ENCODE peak calls at places on chromosomes 16 and 17, in six cellular contexts. One of them, this sample, is unnamed.

GRCh38 chr16:47446431-47446830 is 14.4 kb downstream of the ITFG1 start:
- DNase-seq in neural progenitor cell: no peak
- DNase-seq in fibroblast of lung: no peak
- DNase-seq in thyroid gland: no peak
- DNase-seq in left ventricle myocardium inferior: no peak
- DNase-seq in osteoblast: no peak
- DNase-seq in this sample: no peak

GRCh38 chr17:30376621-30377452 is 1.9 kb upstream of the CPD start:
- DNase-seq in osteoblast: peak; percentile 82
- DNase-seq in left ventricle myocardium inferior: peak; percentile 49
- DNase-seq in neural progenitor cell: no peak
- DNase-seq in thyroid gland: peak; percentile 16
- DNase-seq in fibroblast of lung: peak; percentile 75
- DNase-seq in this sample: peak; percentile 75

GRCh38 chr17:75335315-75335714 is 46.1 kb upstream of the SLC25A19 start:
- DNase-seq in left ventricle myocardium inferior: no peak
- DNase-seq in thyroid gland: no peak
- DNase-seq in osteoblast: no peak
- DNase-seq in fibroblast of lung: no peak
- DNase-seq in neural progenitor cell: no peak
- DNase-seq in this sample: no peak

GRCh38 chr16:6857575-6857974 is 475.1 kb upstream of the RBFOX1 start:
- DNase-seq in osteoblast: no peak
- DNase-seq in thyroid gland: no peak
- DNase-seq in fibroblast of lung: no peak
- DNase-seq in neural progenitor cell: no peak
- DNase-seq in left ventricle myocardium inferior: no peak
- DNase-seq in this sample: no peak

GRCh38 chr17:27285501-27285900 is 8.4 kb upstream of the WSB1 start:
- DNase-seq in osteoblast: no peak
- DNase-seq in neural progenitor cell: no peak
- DNase-seq in fibroblast of lung: no peak
- DNase-seq in left ventricle myocardium inferior: no peak
- DNase-seq in thyroid gland: no peak
- DNase-seq in this sample: no peak

GRCh38 chr16:10609410-10609774 is 29.0 kb upstream of the EMP2 start:
- DNase-seq in left ventricle myocardium inferior: no peak
- DNase-seq in osteoblast: peak; percentile 92
- DNase-seq in fibroblast of lung: peak; percentile 94
- DNase-seq in neural progenitor cell: no peak
- DNase-seq in thyroid gland: no peak
- DNase-seq in this sample: no peak

GRCh38 chr17:81030726-81031570 is 4.0 kb upstream of the BAIAP2 start:
- DNase-seq in thyroid gland: no peak
- DNase-seq in left ventricle myocardium inferior: no peak
- DNase-seq in neural progenitor cell: no peak
- DNase-seq in osteoblast: peak; percentile 81
- DNase-seq in fibroblast of lung: no peak
- DNase-seq in this sample: peak; percentile 87

GRCh38 chr17:13736915-13737314 is 135.2 kb upstream of the HS3ST3A1 start:
- DNase-seq in osteoblast: peak; percentile 58
- DNase-seq in fibroblast of lung: peak; percentile 88
- DNase-seq in thyroid gland: no peak
- DNase-seq in neural progenitor cell: no peak
- DNase-seq in left ventricle myocardium inferior: no peak
- DNase-seq in this sample: no peak

GRCh38 chr16:2469399-2470233 is 1.5 kb upstream of the NTN3 start:
- DNase-seq in left ventricle myocardium inferior: no peak
- DNase-seq in thyroid gland: no peak
- DNase-seq in neural progenitor cell: no peak
- DNase-seq in osteoblast: peak; percentile 95
- DNase-seq in fibroblast of lung: no peak
- DNase-seq in this sample: no peak

GRCh38 chr16:84334482-84334881 is 33.9 kb upstream of the ATP2C2 start:
- DNase-seq in left ventricle myocardium inferior: no peak
- DNase-seq in fibroblast of lung: no peak
- DNase-seq in thyroid gland: no peak
- DNase-seq in osteoblast: no peak
- DNase-seq in neural progenitor cell: no peak
- DNase-seq in this sample: no peak

GRCh38 chr17:35135322-35135721 is 6.8 kb downstream of the NLE1 start:
- DNase-seq in osteoblast: peak; percentile 48
- DNase-seq in fibroblast of lung: no peak
- DNase-seq in thyroid gland: no peak
- DNase-seq in left ventricle myocardium inferior: no peak
- DNase-seq in neural progenitor cell: no peak
- DNase-seq in this sample: no peak

GRCh38 chr17:36544049-36544319 is 735 bp upstream of the GGNBP2 start:
- DNase-seq in osteoblast: peak; percentile 82
- DNase-seq in thyroid gland: peak; percentile 48
- DNase-seq in fibroblast of lung: peak; percentile 55
- DNase-seq in left ventricle myocardium inferior: peak; percentile 35
- DNase-seq in neural progenitor cell: peak; percentile 50
- DNase-seq in this sample: no peak

GRCh38 chr16:342455-343213 is 9.9 kb downstream of the AXIN1 start:
- DNase-seq in thyroid gland: no peak
- DNase-seq in osteoblast: no peak
- DNase-seq in left ventricle myocardium inferior: no peak
- DNase-seq in fibroblast of lung: no peak
- DNase-seq in neural progenitor cell: peak; percentile 1
- DNase-seq in this sample: no peak

GRCh38 chr17:33982872-33983271 is 272.2 kb upstream of the CCL2 start:
- DNase-seq in osteoblast: no peak
- DNase-seq in neural progenitor cell: no peak
- DNase-seq in thyroid gland: no peak
- DNase-seq in fibroblast of lung: no peak
- DNase-seq in left ventricle myocardium inferior: no peak
- DNase-seq in this sample: no peak

DNA sequence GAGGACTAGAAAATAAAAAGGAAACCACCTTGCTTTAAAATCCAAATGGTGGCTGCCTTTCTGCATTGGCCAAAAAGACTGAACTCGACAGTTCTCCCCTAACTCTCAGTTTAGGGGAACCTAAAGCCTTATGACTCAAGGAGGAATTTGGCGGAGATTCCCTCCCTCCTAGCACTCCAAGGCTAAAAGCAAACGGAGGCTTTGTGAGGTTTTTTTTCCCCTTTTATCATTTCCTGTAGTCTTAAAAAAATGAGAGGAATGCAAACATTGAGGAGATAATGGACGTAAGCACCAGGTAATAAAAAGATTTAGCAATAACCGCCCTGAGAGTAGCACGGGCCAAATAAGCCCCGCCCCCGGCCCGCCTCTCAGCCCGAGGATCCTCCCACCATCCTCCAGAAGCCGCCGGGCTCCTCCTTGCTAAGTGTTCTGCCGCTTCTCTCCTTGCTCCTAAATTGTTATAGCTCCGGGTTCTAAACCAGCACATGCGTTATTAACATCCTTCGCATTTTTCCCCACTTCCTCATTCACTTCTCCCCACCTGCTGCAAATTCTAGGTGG is 5.8 kb upstream of the KIFC3 start:
- DNase-seq in neural progenitor cell: peak; percentile 79
- DNase-seq in left ventricle myocardium inferior: peak; percentile 82
- DNase-seq in fibroblast of lung: peak; percentile 91
- DNase-seq in thyroid gland: peak; percentile 91
- DNase-seq in osteoblast: peak; percentile 96
- DNase-seq in this sample: peak; percentile 90
- H3K27ac ChIP-seq in neural progenitor cell: no peak overlapping the region
- H3K27ac ChIP-seq in left ventricle myocardium inferior: no peak overlapping the region
- H3K27ac ChIP-seq in fibroblast of lung: no peak overlapping the region
- H3K27ac ChIP-seq in thyroid gland: peak overlapping the region; percentile 98
- H3K27ac ChIP-seq in osteoblast: peak overlapping the region; percentile 29
- H3K27ac ChIP-seq in this sample: peak overlapping the region; percentile 40

DNA sequence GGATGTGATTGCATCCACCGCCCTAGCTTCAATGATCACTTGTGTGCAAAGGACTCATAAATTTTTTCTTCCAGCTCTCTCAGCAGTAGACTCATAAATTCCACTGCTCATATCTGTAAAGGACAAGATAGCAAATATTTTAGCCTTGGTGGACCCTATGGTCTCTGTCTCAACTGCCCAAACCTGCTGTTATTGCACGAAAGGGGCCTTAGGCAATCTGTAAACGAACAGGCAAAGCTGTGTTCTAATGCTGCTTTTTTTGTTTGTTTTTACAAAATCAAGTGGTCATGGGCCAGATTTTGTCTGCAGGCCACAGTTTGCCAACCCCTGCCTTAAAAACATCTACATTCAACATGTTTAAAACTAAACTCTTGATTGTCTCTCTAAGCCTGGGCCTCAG is 34.1 kb downstream of the FAM20A start:
- DNase-seq in thyroid gland: no peak
- DNase-seq in osteoblast: no peak
- DNase-seq in left ventricle myocardium inferior: no peak
- DNase-seq in neural progenitor cell: no peak
- DNase-seq in fibroblast of lung: no peak
- DNase-seq in this sample: no peak
- H3K27ac ChIP-seq in thyroid gland: no peak overlapping the region
- H3K27ac ChIP-seq in osteoblast: no peak overlapping the region
- H3K27ac ChIP-seq in left ventricle myocardium inferior: no peak overlapping the region
- H3K27ac ChIP-seq in neural progenitor cell: no peak overlapping the region
- H3K27ac ChIP-seq in fibroblast of lung: no peak overlapping the region
- H3K27ac ChIP-seq in this sample: no peak overlapping the region

DNA sequence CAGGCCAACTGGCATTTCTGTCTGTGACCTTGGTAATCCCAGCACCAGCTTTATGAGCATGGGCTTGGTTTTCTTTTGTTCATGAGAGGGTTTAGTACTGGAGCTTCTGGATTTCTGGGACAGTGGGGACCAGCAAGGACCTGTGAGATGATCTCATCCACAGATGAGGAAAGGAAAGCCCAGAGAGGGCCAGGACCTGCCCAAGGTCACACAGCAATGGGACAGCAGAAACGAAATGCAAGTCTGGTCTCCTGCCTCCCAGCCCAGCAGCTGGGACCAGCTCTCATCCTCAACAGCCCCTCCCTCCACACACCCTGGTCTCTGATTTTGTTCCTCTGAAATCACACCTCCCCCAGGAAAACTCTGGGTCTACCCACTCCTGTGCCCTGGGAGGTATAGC is 7.2 kb downstream of the SPPL2C start:
- DNase-seq in thyroid gland: no peak
- DNase-seq in neural progenitor cell: no peak
- DNase-seq in osteoblast: peak; percentile 62
- DNase-seq in left ventricle myocardium inferior: no peak
- DNase-seq in fibroblast of lung: no peak
- DNase-seq in this sample: no peak
- H3K27ac ChIP-seq in thyroid gland: no peak overlapping the region
- H3K27ac ChIP-seq in neural progenitor cell: no peak overlapping the region
- H3K27ac ChIP-seq in osteoblast: no peak overlapping the region
- H3K27ac ChIP-seq in left ventricle myocardium inferior: no peak overlapping the region
- H3K27ac ChIP-seq in fibroblast of lung: no peak overlapping the region
- H3K27ac ChIP-seq in this sample: no peak overlapping the region

DNA sequence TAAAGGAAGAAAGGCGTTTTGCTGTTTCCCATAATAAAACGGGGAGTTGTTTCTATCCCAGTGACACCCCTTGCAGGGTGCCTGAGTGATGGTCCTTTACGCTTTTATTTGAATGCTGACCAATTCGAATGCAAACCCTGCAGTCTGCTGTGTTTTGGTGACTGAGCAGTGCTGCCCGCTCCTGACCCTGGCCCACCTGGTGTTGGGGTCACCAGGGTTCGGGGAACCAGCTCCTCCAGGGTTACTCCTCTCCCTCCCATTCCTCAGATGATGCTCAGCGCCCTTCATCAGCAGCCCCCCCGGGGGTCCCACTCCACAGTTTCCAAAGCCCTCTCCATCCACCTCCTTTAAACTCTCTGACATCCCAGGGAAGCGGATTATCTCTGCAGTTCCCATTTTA is 6.0 kb downstream of the CA4 start:
- DNase-seq in left ventricle myocardium inferior: no peak
- DNase-seq in neural progenitor cell: no peak
- DNase-seq in fibroblast of lung: no peak
- DNase-seq in thyroid gland: no peak
- DNase-seq in osteoblast: no peak
- DNase-seq in this sample: peak; percentile 58
- H3K27ac ChIP-seq in left ventricle myocardium inferior: peak overlapping the region; percentile 50
- H3K27ac ChIP-seq in neural progenitor cell: no peak overlapping the region
- H3K27ac ChIP-seq in fibroblast of lung: no peak overlapping the region
- H3K27ac ChIP-seq in thyroid gland: no peak overlapping the region
- H3K27ac ChIP-seq in osteoblast: no peak overlapping the region
- H3K27ac ChIP-seq in this sample: no peak overlapping the region

DNA sequence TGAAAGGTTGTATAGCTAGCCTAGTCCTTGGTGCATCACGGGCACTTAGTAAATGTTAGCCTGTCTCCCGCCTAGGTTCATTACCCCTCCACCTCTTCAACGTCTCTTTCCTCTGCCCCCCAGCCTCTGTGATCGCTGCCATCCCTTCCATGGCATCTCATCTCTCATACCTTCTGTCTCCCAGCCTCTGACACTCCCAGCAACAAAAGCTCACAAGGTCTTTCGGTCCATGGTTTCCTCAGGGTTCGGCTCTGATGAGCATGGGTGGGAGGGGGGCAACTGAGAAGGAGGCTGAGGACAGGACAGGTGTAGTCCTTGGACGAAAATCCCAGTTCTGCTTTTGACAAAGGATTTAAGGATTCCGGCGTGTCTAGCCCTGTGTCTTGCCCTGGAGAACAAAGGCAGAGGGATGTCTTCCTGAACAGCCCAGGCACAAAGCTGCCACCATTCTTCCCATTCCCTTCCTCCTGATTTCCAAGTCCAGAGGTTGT is 16.7 kb downstream of the CCR7 start:
- DNase-seq in neural progenitor cell: no peak
- DNase-seq in osteoblast: no peak
- DNase-seq in fibroblast of lung: no peak
- DNase-seq in thyroid gland: no peak
- DNase-seq in left ventricle myocardium inferior: no peak
- DNase-seq in this sample: no peak
- H3K27ac ChIP-seq in neural progenitor cell: no peak overlapping the region
- H3K27ac ChIP-seq in osteoblast: peak overlapping the region; percentile 100
- H3K27ac ChIP-seq in fibroblast of lung: peak overlapping the region; percentile 100
- H3K27ac ChIP-seq in thyroid gland: peak overlapping the region; percentile 97
- H3K27ac ChIP-seq in left ventricle myocardium inferior: peak overlapping the region; percentile 92
- H3K27ac ChIP-seq in this sample: peak overlapping the region; percentile 69

GRCh38 chr16:57143125-57143965 is 42.5 kb downstream of the PSME3IP1 start:
- DNase-seq in fibroblast of lung: no peak
- DNase-seq in left ventricle myocardium inferior: no peak
- DNase-seq in osteoblast: peak; percentile 81
- DNase-seq in thyroid gland: no peak
- DNase-seq in neural progenitor cell: no peak
- DNase-seq in this sample: no peak
- H3K27ac ChIP-seq in fibroblast of lung: no peak overlapping the region
- H3K27ac ChIP-seq in left ventricle myocardium inferior: peak overlapping the region; percentile 81
- H3K27ac ChIP-seq in osteoblast: no peak overlapping the region
- H3K27ac ChIP-seq in thyroid gland: peak overlapping the region; percentile 33
- H3K27ac ChIP-seq in neural progenitor cell: no peak overlapping the region
- H3K27ac ChIP-seq in this sample: no peak overlapping the region

DNA sequence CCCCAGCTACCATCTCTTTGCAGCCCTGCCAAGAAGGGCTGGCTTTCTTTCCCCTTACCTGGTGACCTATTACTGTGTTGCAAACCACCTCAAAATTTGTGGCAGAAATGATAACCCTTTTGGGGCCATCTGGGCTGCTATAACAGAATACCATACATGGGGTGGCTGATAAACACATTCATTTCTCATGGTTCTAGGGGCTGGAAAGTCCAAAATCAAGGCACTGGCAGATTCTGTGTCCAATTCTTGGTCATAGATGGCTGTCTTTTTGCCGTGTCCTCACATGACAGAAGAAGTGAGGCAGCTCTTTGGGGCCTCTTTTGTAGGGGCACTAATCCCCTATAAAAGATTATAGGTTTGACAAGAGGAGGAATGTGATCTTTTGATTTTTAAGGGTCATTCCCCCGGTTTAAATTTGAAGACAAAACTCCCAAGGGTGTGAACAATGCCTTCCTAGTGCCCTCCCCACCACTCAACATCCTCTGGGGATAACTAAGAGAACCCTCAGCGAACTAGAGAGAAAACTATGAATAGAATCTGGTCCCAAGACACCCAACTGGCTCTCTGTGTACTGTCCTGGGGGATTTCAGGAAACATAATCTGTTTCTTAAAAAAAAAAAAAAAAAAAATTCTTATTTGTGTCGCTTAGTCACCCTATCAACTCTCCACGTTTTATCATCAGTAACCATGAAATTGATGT is 1.7 kb upstream of the METTL22 start:
- DNase-seq in osteoblast: no peak
- DNase-seq in fibroblast of lung: no peak
- DNase-seq in left ventricle myocardium inferior: no peak
- DNase-seq in neural progenitor cell: no peak
- DNase-seq in thyroid gland: no peak
- DNase-seq in this sample: no peak
- H3K27ac ChIP-seq in osteoblast: no peak overlapping the region
- H3K27ac ChIP-seq in fibroblast of lung: no peak overlapping the region
- H3K27ac ChIP-seq in left ventricle myocardium inferior: no peak overlapping the region
- H3K27ac ChIP-seq in neural progenitor cell: no peak overlapping the region
- H3K27ac ChIP-seq in thyroid gland: no peak overlapping the region
- H3K27ac ChIP-seq in this sample: no peak overlapping the region